ENCODE peak calls at places on chromosomes 11 and 22, in five cellular contexts. One of them, this sample, is unnamed.

GRCh38 chr22:48173061-48173849 is 1410.8 kb downstream of the TBC1D22A start:
- DNase-seq in mesendoderm: no peak
- DNase-seq in neuronal stem cell: no peak
- DNase-seq in IMR-90: no peak
- DNase-seq in mesenchymal stem cell: no peak
- DNase-seq in this sample: no peak

GRCh38 chr22:43094085-43094484 is 4.9 kb upstream of the TTLL1 start:
- DNase-seq in IMR-90: peak
- DNase-seq in mesenchymal stem cell: no peak
- DNase-seq in neuronal stem cell: no peak
- DNase-seq in mesendoderm: peak
- DNase-seq in this sample: peak

GRCh38 chr11:47944555-47945128 is 35.7 kb upstream of the PTPRJ start:
- DNase-seq in neuronal stem cell: no peak
- DNase-seq in IMR-90: no peak
- DNase-seq in mesendoderm: no peak
- DNase-seq in mesenchymal stem cell: no peak
- DNase-seq in this sample: no peak

GRCh38 chr11:114348200-114349191 is 51.8 kb downstream of the C11orf71 start:
- DNase-seq in neuronal stem cell: peak
- DNase-seq in IMR-90: peak
- DNase-seq in mesendoderm: peak
- DNase-seq in mesenchymal stem cell: peak
- DNase-seq in this sample: peak

GRCh38 chr11:103826856-103827255 is 209.6 kb upstream of the DDI1 start:
- DNase-seq in mesenchymal stem cell: no peak
- DNase-seq in IMR-90: no peak
- DNase-seq in neuronal stem cell: no peak
- DNase-seq in mesendoderm: no peak
- DNase-seq in this sample: no peak

GRCh38 chr11:1553808-1554594 is 18.1 kb downstream of the DUSP8 start:
- DNase-seq in neuronal stem cell: no peak
- DNase-seq in mesendoderm: peak
- DNase-seq in IMR-90: no peak
- DNase-seq in mesenchymal stem cell: no peak
- DNase-seq in this sample: peak

GRCh38 chr11:131373326-131373725 is 2.9 kb downstream of the NTM start:
- DNase-seq in mesendoderm: peak
- DNase-seq in neuronal stem cell: no peak
- DNase-seq in mesenchymal stem cell: no peak
- DNase-seq in IMR-90: no peak
- DNase-seq in this sample: no peak

GRCh38 chr11:125426818-125427528 is 69.1 kb downstream of the FEZ1 start:
- DNase-seq in mesenchymal stem cell: no peak
- DNase-seq in mesendoderm: no peak
- DNase-seq in neuronal stem cell: no peak
- DNase-seq in IMR-90: no peak
- DNase-seq in this sample: no peak

GRCh38 chr11:121321614-121322243 is 29.2 kb downstream of the SC5D start:
- DNase-seq in mesendoderm: peak
- DNase-seq in neuronal stem cell: peak
- DNase-seq in IMR-90: peak
- DNase-seq in mesenchymal stem cell: peak
- DNase-seq in this sample: peak

GRCh38 chr11:87423161-87423560 is 385.4 kb downstream of the TMEM135 start:
- DNase-seq in IMR-90: no peak
- DNase-seq in mesendoderm: peak
- DNase-seq in neuronal stem cell: no peak
- DNase-seq in mesenchymal stem cell: no peak
- DNase-seq in this sample: no peak

GRCh38 chr11:87421422-87421821 is 383.7 kb downstream of the TMEM135 start:
- DNase-seq in mesendoderm: peak
- DNase-seq in neuronal stem cell: peak
- DNase-seq in IMR-90: peak
- DNase-seq in mesenchymal stem cell: peak
- DNase-seq in this sample: peak

GRCh38 chr11:87422566-87422965 is 384.8 kb downstream of the TMEM135 start:
- DNase-seq in neuronal stem cell: no peak
- DNase-seq in IMR-90: peak
- DNase-seq in mesenchymal stem cell: no peak
- DNase-seq in mesendoderm: peak
- DNase-seq in this sample: no peak

DNA sequence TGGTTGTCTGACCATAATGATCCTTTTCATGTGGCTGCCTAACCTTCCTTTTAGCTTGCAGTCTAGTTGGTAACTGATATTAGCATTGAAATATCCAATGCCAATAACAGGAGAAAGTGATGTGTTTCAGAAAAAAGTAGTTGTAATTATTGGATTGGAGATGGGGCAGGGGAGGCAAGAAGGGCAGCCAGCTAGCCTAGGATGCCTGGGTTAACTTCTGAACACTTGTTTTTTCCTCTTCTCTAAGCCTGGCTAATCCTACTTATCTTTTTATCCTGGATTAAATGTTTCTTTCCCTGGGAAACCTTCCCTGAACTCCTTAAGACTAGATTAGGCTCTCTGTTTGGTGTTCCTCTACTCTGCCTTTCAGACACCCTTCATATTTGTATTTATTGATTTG is 380.2 kb downstream of the TMEM135 start:
- DNase-seq in mesenchymal stem cell: no peak
- DNase-seq in mesendoderm: no peak
- DNase-seq in neuronal stem cell: no peak
- DNase-seq in IMR-90: no peak
- DNase-seq in this sample: no peak
- H3K23ac ChIP-seq in mesenchymal stem cell: no peak
- H3K23ac ChIP-seq in mesendoderm: no peak
- H3K23ac ChIP-seq in neuronal stem cell: no peak
- H3K23ac ChIP-seq in IMR-90: no peak
- H3K23ac ChIP-seq in this sample: no peak

GRCh38 chr22:39511226-39511625 is 9.1 kb upstream of the ATF4 start:
- DNase-seq in mesendoderm: no peak
- DNase-seq in mesenchymal stem cell: no peak
- DNase-seq in IMR-90: no peak
- DNase-seq in neuronal stem cell: no peak
- DNase-seq in this sample: no peak
- H3K23ac ChIP-seq in mesendoderm: no peak
- H3K23ac ChIP-seq in mesenchymal stem cell: no peak
- H3K23ac ChIP-seq in IMR-90: no peak
- H3K23ac ChIP-seq in neuronal stem cell: no peak
- H3K23ac ChIP-seq in this sample: no peak

DNA sequence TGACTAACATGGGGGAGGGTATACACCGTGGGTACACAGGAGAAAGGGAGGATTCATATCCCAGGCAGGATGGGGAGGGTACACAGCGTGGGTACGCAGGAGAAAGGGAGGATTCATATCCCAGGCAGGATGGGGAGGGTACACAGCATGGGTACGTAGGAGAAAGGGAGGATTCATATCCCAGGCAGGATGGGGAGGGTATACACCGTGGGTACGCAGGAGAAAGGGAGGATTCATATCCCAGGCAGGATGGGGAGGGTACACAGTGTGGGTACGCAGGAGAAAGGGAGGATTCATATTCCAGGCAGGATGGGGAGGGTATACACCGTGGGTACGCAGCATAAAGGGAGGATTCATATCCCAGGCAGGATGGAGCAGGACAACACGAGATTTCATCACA is 36.6 kb upstream of the NRIP3 start:
- DNase-seq in mesenchymal stem cell: no peak
- DNase-seq in neuronal stem cell: no peak
- DNase-seq in IMR-90: no peak
- DNase-seq in mesendoderm: no peak
- DNase-seq in this sample: no peak
- H3K23ac ChIP-seq in mesenchymal stem cell: no peak
- H3K23ac ChIP-seq in neuronal stem cell: no peak
- H3K23ac ChIP-seq in IMR-90: no peak
- H3K23ac ChIP-seq in mesendoderm: no peak
- H3K23ac ChIP-seq in this sample: no peak

DNA sequence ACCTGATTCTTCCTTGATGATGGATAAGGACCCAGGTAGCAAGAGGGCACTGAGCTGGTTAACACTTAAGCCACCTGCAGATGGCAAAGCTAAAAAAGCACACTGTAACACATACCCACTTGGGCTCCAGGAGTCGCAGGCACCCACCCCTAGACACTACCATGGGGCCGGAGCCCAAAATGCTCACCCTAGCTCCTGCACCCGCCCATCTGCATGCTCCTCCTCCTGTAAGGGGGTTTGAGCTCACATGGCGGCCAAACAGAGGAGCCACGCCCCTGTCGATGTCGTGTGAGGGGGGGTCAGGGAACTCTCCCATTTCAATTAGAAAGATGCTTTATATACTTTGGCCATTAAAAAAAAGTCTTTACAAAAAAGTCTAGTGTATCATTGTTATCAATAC is 370.7 kb downstream of the DLG2 start:
- DNase-seq in mesendoderm: no peak
- DNase-seq in mesenchymal stem cell: no peak
- DNase-seq in neuronal stem cell: no peak
- DNase-seq in IMR-90: no peak
- DNase-seq in this sample: no peak
- H3K23ac ChIP-seq in mesendoderm: no peak
- H3K23ac ChIP-seq in mesenchymal stem cell: no peak
- H3K23ac ChIP-seq in neuronal stem cell: no peak
- H3K23ac ChIP-seq in IMR-90: no peak
- H3K23ac ChIP-seq in this sample: no peak

GRCh38 chr22:19226428-19226827 is 47.9 kb upstream of the SLC25A1 start:
- DNase-seq in IMR-90: no peak
- DNase-seq in mesenchymal stem cell: no peak
- DNase-seq in neuronal stem cell: no peak
- DNase-seq in mesendoderm: no peak
- DNase-seq in this sample: no peak

GRCh38 chr22:19223617-19224016 is 45.1 kb upstream of the SLC25A1 start:
- DNase-seq in mesendoderm: no peak
- DNase-seq in mesenchymal stem cell: no peak
- DNase-seq in IMR-90: no peak
- DNase-seq in neuronal stem cell: no peak
- DNase-seq in this sample: no peak

GRCh38 chr22:19224557-19224956 is 46.0 kb upstream of the SLC25A1 start:
- DNase-seq in IMR-90: no peak
- DNase-seq in mesendoderm: no peak
- DNase-seq in neuronal stem cell: no peak
- DNase-seq in mesenchymal stem cell: no peak
- DNase-seq in this sample: no peak

GRCh38 chr22:19224985-19225384 is 46.4 kb upstream of the SLC25A1 start:
- DNase-seq in IMR-90: no peak
- DNase-seq in mesenchymal stem cell: no peak
- DNase-seq in neuronal stem cell: no peak
- DNase-seq in mesendoderm: no peak
- DNase-seq in this sample: no peak

GRCh38 chr22:19225560-19225959 is 47.0 kb upstream of the SLC25A1 start:
- DNase-seq in IMR-90: no peak
- DNase-seq in mesenchymal stem cell: no peak
- DNase-seq in mesendoderm: no peak
- DNase-seq in neuronal stem cell: no peak
- DNase-seq in this sample: no peak
- H3K23ac ChIP-seq in IMR-90: no peak
- H3K23ac ChIP-seq in mesenchymal stem cell: no peak
- H3K23ac ChIP-seq in mesendoderm: no peak
- H3K23ac ChIP-seq in neuronal stem cell: no peak
- H3K23ac ChIP-seq in this sample: no peak

GRCh38 chr22:50710221-50710620 is 27.8 kb upstream of the ACR start:
- DNase-seq in neuronal stem cell: no peak
- DNase-seq in mesendoderm: no peak
- DNase-seq in mesenchymal stem cell: no peak
- DNase-seq in IMR-90: no peak
- DNase-seq in this sample: no peak

GRCh38 chr22:50708996-50709395 is 29.0 kb upstream of the ACR start:
- DNase-seq in mesendoderm: no peak
- DNase-seq in neuronal stem cell: no peak
- DNase-seq in IMR-90: no peak
- DNase-seq in mesenchymal stem cell: no peak
- DNase-seq in this sample: no peak

GRCh38 chr22:50712341-50713007 is 25.5 kb upstream of the ACR start:
- DNase-seq in neuronal stem cell: no peak
- DNase-seq in mesenchymal stem cell: no peak
- DNase-seq in mesendoderm: no peak
- DNase-seq in IMR-90: no peak
- DNase-seq in this sample: no peak

GRCh38 chr22:50711446-50712340 is 26.3 kb upstream of the ACR start:
- DNase-seq in mesendoderm: no peak
- DNase-seq in IMR-90: no peak
- DNase-seq in neuronal stem cell: no peak
- DNase-seq in mesenchymal stem cell: no peak
- DNase-seq in this sample: no peak

GRCh38 chr22:50710886-50711285 is 27.1 kb upstream of the ACR start:
- DNase-seq in mesendoderm: no peak
- DNase-seq in neuronal stem cell: no peak
- DNase-seq in IMR-90: no peak
- DNase-seq in mesenchymal stem cell: no peak
- DNase-seq in this sample: no peak
- H3K23ac ChIP-seq in mesendoderm: no peak
- H3K23ac ChIP-seq in neuronal stem cell: peak
- H3K23ac ChIP-seq in IMR-90: no peak
- H3K23ac ChIP-seq in mesenchymal stem cell: no peak
- H3K23ac ChIP-seq in this sample: no peak

GRCh38 chr22:40855960-40856512 is 403 bp downstream of the ST13 start:
- DNase-seq in IMR-90: peak
- DNase-seq in mesendoderm: peak
- DNase-seq in mesenchymal stem cell: no peak
- DNase-seq in neuronal stem cell: peak
- DNase-seq in this sample: peak
- H3K23ac ChIP-seq in IMR-90: peak
- H3K23ac ChIP-seq in mesendoderm: peak
- H3K23ac ChIP-seq in mesenchymal stem cell: peak
- H3K23ac ChIP-seq in neuronal stem cell: peak
- H3K23ac ChIP-seq in this sample: no peak

GRCh38 chr22:32164084-32164894 is 5.2 kb upstream of the C22orf42 start:
- DNase-seq in mesenchymal stem cell: no peak
- DNase-seq in IMR-90: no peak
- DNase-seq in neuronal stem cell: no peak
- DNase-seq in mesendoderm: no peak
- DNase-seq in this sample: no peak

DNA sequence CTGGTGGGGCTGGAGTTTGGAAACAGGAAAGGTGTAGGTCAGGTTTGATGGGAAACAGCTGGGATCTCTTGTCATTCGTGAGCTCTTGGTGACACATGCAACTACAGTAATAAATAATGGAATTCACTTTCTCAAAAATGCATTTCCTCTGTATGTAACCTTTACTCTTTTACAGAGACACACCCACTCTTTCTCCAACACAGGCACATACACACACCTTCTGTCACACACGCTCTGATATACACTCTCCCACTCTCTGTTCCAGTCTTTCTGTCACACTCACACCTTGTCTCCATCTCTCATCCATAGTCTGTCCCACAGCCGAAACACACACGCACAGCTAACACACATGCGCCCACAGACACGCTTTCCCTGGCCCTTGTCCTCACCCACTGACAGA is 6.6 kb upstream of the C22orf42 start:
- DNase-seq in mesendoderm: no peak
- DNase-seq in IMR-90: no peak
- DNase-seq in neuronal stem cell: no peak
- DNase-seq in mesenchymal stem cell: no peak
- DNase-seq in this sample: no peak
- H3K23ac ChIP-seq in mesendoderm: no peak
- H3K23ac ChIP-seq in IMR-90: no peak
- H3K23ac ChIP-seq in neuronal stem cell: no peak
- H3K23ac ChIP-seq in mesenchymal stem cell: no peak
- H3K23ac ChIP-seq in this sample: no peak

DNA sequence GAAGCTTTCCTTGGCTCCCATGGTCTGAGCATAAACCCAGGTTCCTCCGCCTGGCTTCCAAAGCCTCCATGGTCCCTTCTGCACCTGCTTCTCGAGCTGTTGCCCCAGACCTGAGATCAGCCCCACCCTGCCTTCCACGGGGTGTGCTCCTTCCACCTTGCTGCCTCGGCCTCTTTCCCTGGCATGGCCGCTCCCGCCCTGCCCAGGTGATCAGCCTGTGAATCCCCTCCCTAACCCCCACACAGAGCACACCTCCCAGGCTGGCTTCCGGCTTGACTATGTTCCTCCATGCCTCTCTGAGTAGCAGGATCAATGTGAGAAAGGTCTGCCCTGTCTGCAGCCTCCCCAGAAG is 2.7 kb upstream of the PPP6R3 start:
- DNase-seq in IMR-90: no peak
- DNase-seq in neuronal stem cell: no peak
- DNase-seq in mesenchymal stem cell: no peak
- DNase-seq in mesendoderm: no peak
- DNase-seq in this sample: no peak
- H3K23ac ChIP-seq in IMR-90: no peak
- H3K23ac ChIP-seq in neuronal stem cell: no peak
- H3K23ac ChIP-seq in mesenchymal stem cell: no peak
- H3K23ac ChIP-seq in mesendoderm: no peak
- H3K23ac ChIP-seq in this sample: no peak